ENCODE peak calls at places on chromosomes 7 and 10, in six cellular contexts. K is vagina, I is HCT116, V is GM12878, A is esophagus muscularis mucosa, N is sigmoid colon. T is an unnamed sample.

GRCh38 chr7:43591551-43592180 is 8.8 kb downstream of the STK17A start:
- DNase-seq in K (no peak), I (no peak), N (no peak), A (no peak), V (no peak), T (no peak)

GRCh38 chr7:94829987-94830386 is 77.4 kb upstream of the PPP1R9A start:
- DNase-seq in I (no peak), A (no peak), V (no peak), N (no peak), K (no peak), T (no peak)

GRCh38 chr7:128108129-128108528 is 76.9 kb upstream of the LRRC4 start:
- DNase-seq in V (no peak), I (no peak), N (peak; percentile 37), K (no peak), A (no peak), T (peak; percentile 75)

GRCh38 chr7:111051832-111052231 is 39.1 kb upstream of the LRRN3 start:
- DNase-seq in A (no peak), I (no peak), K (no peak), N (no peak), V (no peak), T (no peak)

GRCh38 chr10:87534173-87534858 is 29.6 kb downstream of the MINPP1 start:
- DNase-seq in A (no peak), N (no peak), K (no peak), V (peak; percentile 23), I (no peak), T (no peak)

GRCh38 chr10:69835233-69835632 is 33.5 kb downstream of the COL13A1 start:
- DNase-seq in I (no peak), K (no peak), N (no peak), A (no peak), V (no peak), T (no peak)

GRCh38 chr10:43199684-43200537 is 61.7 kb downstream of the CSGALNACT2 start:
- DNase-seq in K (peak; percentile 95), N (peak; percentile 50), V (no peak), I (no peak), A (no peak), T (peak; percentile 73)

GRCh38 chr10:132626761-132627735 is 89.5 kb downstream of the INPP5A start:
- DNase-seq in N (peak; percentile 76), K (no peak), V (no peak), I (no peak), A (no peak), T (peak; percentile 76)

GRCh38 chr7:33485746-33486491 is 356.6 kb downstream of the BBS9 start:
- DNase-seq in I (no peak), V (no peak), N (no peak), K (no peak), A (no peak), T (no peak)

GRCh38 chr7:80131675-80132435 is 2.8 kb upstream of the GNAI1 start:
- DNase-seq in A (no peak), K (no peak), N (no peak), V (no peak), I (no peak), T (no peak)

GRCh38 chr10:50422259-50422658 is 170.9 kb upstream of the ASAH2 start:
- DNase-seq in A (no peak), V (no peak), K (no peak), I (no peak), N (no peak), T (no peak)

GRCh38 chr7:41885078-41885477 is 182.2 kb upstream of the INHBA start:
- DNase-seq in V (no peak), K (no peak), I (no peak), A (no peak), N (no peak), T (no peak)

GRCh38 chr10:42149722-42150427 is 488.5 kb downstream of the ZNF33B start:
- DNase-seq in V (no peak), N (no peak), K (no peak), I (no peak), A (no peak), T (peak; percentile 56)

GRCh38 chr7:95469850-95470249 is 15.9 kb upstream of the ASB4 start:
- DNase-seq in N (no peak), I (no peak), K (no peak), V (no peak), A (no peak), T (no peak)

GRCh38 chr10:35921866-35922265 is 279.8 kb upstream of the FZD8 start:
- DNase-seq in K (no peak), N (no peak), V (no peak), A (peak; percentile 55), I (no peak), T (no peak)

GRCh38 chr7:84677386-84677785 is 482.8 kb upstream of the SEMA3A start:
- DNase-seq in K (no peak), A (no peak), N (peak; percentile 70), V (no peak), I (no peak), T (no peak)

GRCh38 chr7:107860241-107860961 is 30.6 kb upstream of the DLD start:
- DNase-seq in A (no peak), N (no peak), K (no peak), V (no peak), I (no peak), T (no peak)

GRCh38 chr7:142815099-142815498 is 39.8 kb upstream of the EPHB6 start:
- DNase-seq in N (no peak), I (no peak), K (no peak), A (no peak), V (no peak), T (no peak)

GRCh38 chr7:115297651-115298050 is 375.8 kb downstream of the MDFIC start:
- DNase-seq in N (no peak), K (no peak), I (peak; percentile 32), V (no peak), A (no peak), T (no peak)

GRCh38 chr10:60818134-60818770 is 40.0 kb downstream of the CDK1 start:
- DNase-seq in K (no peak), V (no peak), I (no peak), A (no peak), N (no peak), T (no peak)

GRCh38 chr10:122939819-122940543 is 14.0 kb downstream of the C10orf88 start:
- DNase-seq in K (no peak), I (no peak), V (no peak), N (no peak), A (no peak), T (no peak)

GRCh38 chr10:70267161-70267933 is 16.5 kb downstream of the NPFFR1 start:
- DNase-seq in K (no peak), N (no peak), V (no peak), I (peak; percentile 73), A (no peak), T (no peak)

DNA sequence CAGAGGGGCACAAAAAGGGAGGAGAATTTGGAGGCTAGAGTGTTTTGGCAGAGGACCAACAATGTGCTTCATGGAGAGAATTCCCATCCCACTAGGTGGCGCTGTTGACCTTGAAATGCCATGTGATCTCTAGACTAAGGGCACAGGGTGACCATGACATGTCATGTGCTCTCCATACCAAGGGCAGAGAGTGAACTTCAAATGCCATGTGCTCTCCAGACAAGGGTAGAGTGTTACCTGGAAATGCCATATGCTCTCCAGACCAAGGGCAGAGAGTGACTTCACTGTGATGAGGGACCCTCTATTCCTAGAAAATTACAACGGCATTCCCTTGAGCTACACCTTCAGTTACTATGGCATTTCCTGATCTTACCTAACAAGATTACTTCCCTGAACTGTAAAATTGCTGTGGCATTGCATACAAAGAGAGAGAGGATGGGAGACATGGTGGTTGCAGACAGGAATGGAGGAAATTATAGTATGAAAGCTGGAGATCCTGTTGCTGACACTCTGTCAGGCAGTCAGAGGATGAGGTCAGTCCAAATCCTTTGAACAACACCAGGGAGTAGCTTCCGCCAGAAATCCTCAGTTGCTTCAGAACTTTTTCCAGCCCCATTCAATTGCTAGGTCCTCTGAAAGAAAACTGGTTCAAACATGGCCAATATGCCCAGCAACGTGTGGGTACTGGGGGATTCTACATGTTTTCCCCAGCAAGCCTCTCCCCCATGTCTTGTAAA is 60.9 kb upstream of the ACSM6 start:
- DNase-seq in K (no peak), V (peak; percentile 45), I (peak; percentile 82), N (peak; percentile 66), A (no peak), T (peak; percentile 70)
- TF ChIP-seq POLR2AphosphoS5 in K (no peak), V (no peak), I (peak; percentile 22), N (no peak), A (no peak), T (peak; percentile 62)

GRCh38 chr7:106170216-106170615 is 58.1 kb upstream of the SYPL1 start:
- DNase-seq in N (no peak), I (no peak), V (no peak), K (no peak), A (no peak), T (no peak)

GRCh38 chr7:106170651-106171050 is 58.5 kb upstream of the SYPL1 start:
- DNase-seq in K (no peak), I (no peak), V (no peak), A (no peak), N (no peak), T (no peak)

GRCh38 chr7:106165328-106165727 is 53.2 kb upstream of the SYPL1 start:
- DNase-seq in N (no peak), V (no peak), I (no peak), K (no peak), A (no peak), T (no peak)

GRCh38 chr7:106166651-106167342 is 54.7 kb upstream of the SYPL1 start:
- DNase-seq in A (no peak), N (no peak), K (no peak), V (no peak), I (peak; percentile 68), T (no peak)

GRCh38 chr7:106167439-106168136 is 55.5 kb upstream of the SYPL1 start:
- DNase-seq in I (no peak), V (no peak), N (no peak), K (no peak), A (no peak), T (no peak)
- H3K27ac ChIP-seq in I (no peak overlapping the region), V (no peak overlapping the region), N (peak overlapping the region; percentile 48), K (peak overlapping the region; percentile 61), A (no peak overlapping the region), T (no peak overlapping the region)

DNA sequence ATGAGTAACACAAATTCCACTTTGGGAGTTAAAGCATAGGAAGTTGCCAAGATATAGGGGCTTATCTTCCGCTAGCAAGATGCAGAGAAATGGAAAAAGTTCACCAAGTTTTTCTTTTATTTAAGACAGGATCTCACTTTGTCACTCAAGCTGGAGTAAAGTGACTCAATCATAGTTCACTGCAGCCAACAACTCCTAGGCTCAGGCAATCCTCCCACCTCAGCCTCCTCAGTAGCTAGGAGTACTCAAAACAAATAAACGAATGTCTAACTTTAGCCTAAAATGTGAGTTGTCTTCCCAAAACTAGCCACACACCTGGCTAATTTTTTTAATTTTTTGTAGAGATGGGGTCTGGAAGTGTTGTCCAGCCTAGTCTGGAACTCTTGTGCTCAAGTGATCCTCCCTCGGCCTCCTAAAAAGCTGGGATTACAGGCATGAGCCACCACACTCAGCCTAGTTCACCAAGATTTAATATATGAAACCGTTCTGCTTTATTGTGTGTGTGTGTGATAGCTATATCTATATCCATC is 9.9 kb downstream of the VIM start:
- DNase-seq in A (no peak), N (no peak), K (no peak), V (no peak), I (no peak), T (no peak)
- TF ChIP-seq POLR2A in A (no peak), N (no peak), K (no peak), V (no peak), I (no peak), T (no peak)

GRCh38 chr7:105996860-105997737 is 34.0 kb downstream of the CDHR3 start:
- DNase-seq in V (no peak), I (no peak), K (no peak), N (no peak), A (no peak), T (no peak)

GRCh38 chr7:106001196-106001595 is 38.1 kb downstream of the CDHR3 start:
- DNase-seq in K (no peak), N (no peak), I (no peak), V (no peak), A (no peak), T (no peak)

GRCh38 chr7:106003525-106004064 is 40.5 kb downstream of the CDHR3 start:
- DNase-seq in I (no peak), A (no peak), N (no peak), V (no peak), K (no peak), T (no peak)

GRCh38 chr7:105999256-105999655 is 36.2 kb downstream of the CDHR3 start:
- DNase-seq in K (no peak), I (no peak), A (no peak), N (no peak), V (no peak), T (no peak)
- TF ChIP-seq POLR2AphosphoS5 in K (no peak), I (no peak), A (no peak), N (no peak), V (no peak), T (no peak)